ENCODE peak calls at places on chromosomes 5 and 9, in nine cellular contexts. N is T-helper 22 cell; A is BE2C; X is M059J; U is NCI-H1694 treated with DMSO at 0.1 percent for 48 hours; K is amniotic epithelial cell; Z is tibial nerve; E is activated naive CD4-positive, alpha-beta T cell treated with anti-CD3 and anti-CD28 coated beads, Interleukin-2, amount 10 ng/mL, durations not matched to agents 7 days and 5 days; W is A549. M is an unnamed sample.

GRCh38 chr5:67014957-67015400 is 181.6 kb downstream of the CD180 start:
- DNase-seq in N (no peak), A (no peak), W (no peak), X (peak), Z (no peak), K (no peak), U (no peak), E (no peak), M (no peak)

GRCh38 chr5:81848368-81848767 is 97.5 kb upstream of the SSBP2 start:
- DNase-seq in W (no peak), K (peak), N (no peak), U (peak), X (no peak), A (peak), E (no peak), Z (no peak), M (peak)

GRCh38 chr9:133132174-133132573 is 11.1 kb upstream of the RALGDS start:
- DNase-seq in A (no peak), K (no peak), Z (no peak), U (no peak), X (no peak), E (no peak), W (no peak), N (no peak), M (no peak)

GRCh38 chr9:123562844-123563346 is 206.9 kb downstream of the CRB2 start:
- DNase-seq in K (peak), N (no peak), X (peak), U (no peak), E (no peak), W (no peak), Z (no peak), A (no peak), M (no peak)

GRCh38 chr5:143898381-143898780 is 86.4 kb downstream of the HMHB1 start:
- DNase-seq in W (no peak), X (peak), U (no peak), K (no peak), Z (no peak), E (peak), A (no peak), N (no peak), M (no peak)

GRCh38 chr9:109342878-109343277 is 22.0 kb upstream of the EPB41L4B start:
- DNase-seq in U (no peak), N (no peak), W (no peak), K (no peak), A (no peak), X (no peak), E (no peak), Z (no peak), M (peak)

GRCh38 chr9:82148849-82149544 is 160.4 kb downstream of the SPATA31D1 start:
- DNase-seq in Z (no peak), X (peak), K (peak), W (no peak), N (no peak), U (peak), E (no peak), A (peak), M (peak)

GRCh38 chr9:130465383-130466096 is 20.8 kb downstream of the ASS1 start:
- DNase-seq in Z (no peak), A (no peak), W (no peak), X (no peak), U (no peak), E (no peak), N (no peak), K (no peak), M (peak)

GRCh38 chr9:79346350-79347020 is 225.3 kb upstream of the TLE4 start:
- DNase-seq in K (peak), E (no peak), U (no peak), N (no peak), X (peak), A (no peak), Z (no peak), W (no peak), M (no peak)

GRCh38 chr9:134433101-134433500 is 106.8 kb downstream of the RXRA start:
- DNase-seq in Z (no peak), U (no peak), E (no peak), K (peak), A (no peak), X (peak), N (no peak), W (no peak), M (no peak)

GRCh38 chr9:134648701-134649525 is 7.3 kb downstream of the COL5A1 start:
- DNase-seq in A (no peak), N (no peak), W (no peak), U (no peak), E (no peak), Z (no peak), K (peak), X (peak), M (no peak)

GRCh38 chr5:67381240-67381875 is 184.8 kb upstream of the CD180 start:
- DNase-seq in A (peak), U (peak), Z (no peak), N (no peak), K (no peak), E (no peak), W (no peak), X (no peak), M (peak)

GRCh38 chr9:135567311-135567710 is 5.8 kb downstream of the PAEP start:
- DNase-seq in W (no peak), K (no peak), X (no peak), A (no peak), Z (no peak), N (no peak), E (no peak), U (no peak), M (no peak)

GRCh38 chr5:173094012-173094661 is 38.0 kb downstream of the CREBRF start:
- DNase-seq in E (no peak), N (no peak), Z (no peak), K (peak), A (no peak), X (peak), U (no peak), W (no peak), M (peak)

GRCh38 chr5:149930754-149931574 is 13.6 kb downstream of the PDE6A start:
- DNase-seq in Z (no peak), A (no peak), W (no peak), U (no peak), K (no peak), X (peak), E (no peak), N (no peak), M (no peak)

GRCh38 chr5:1330146-1330846 is 14.6 kb downstream of the CLPTM1L start:
- DNase-seq in W (no peak), K (no peak), U (no peak), X (no peak), A (no peak), E (peak), N (no peak), Z (no peak), M (peak)

GRCh38 chr5:180583738-180584137 is 7.6 kb downstream of the SCGB3A1 start:
- DNase-seq in X (no peak), A (no peak), K (no peak), Z (no peak), N (no peak), U (no peak), W (no peak), E (no peak), M (no peak)

GRCh38 chr5:137587952-137588351 is 88.8 kb upstream of the SPOCK1 start:
- DNase-seq in K (no peak), N (no peak), W (no peak), A (no peak), Z (no peak), E (no peak), U (no peak), X (no peak), M (no peak)

GRCh38 chr5:149420509-149421371 is 41.6 kb upstream of the IL17B start:
- DNase-seq in K (peak), N (no peak), X (no peak), E (no peak), W (no peak), U (no peak), A (no peak), Z (peak), M (no peak)

GRCh38 chr9:130463763-130464745 is 19.3 kb downstream of the ASS1 start:
- DNase-seq in W (no peak), Z (no peak), E (no peak), X (no peak), N (no peak), K (no peak), U (no peak), A (no peak), M (no peak)

GRCh38 chr5:115396698-115397097 is 100.2 kb upstream of the CCDC112 start:
- DNase-seq in A (no peak), W (no peak), Z (no peak), U (no peak), E (no peak), X (peak), N (no peak), K (peak), M (no peak)

GRCh38 chr9:133738039-133738805 is at the start of gene SARDH:
- DNase-seq in Z (peak), X (no peak), E (peak), U (no peak), A (peak), N (no peak), K (peak), W (peak), M (peak)

GRCh38 chr5:4643190-4643589 is 496.9 kb upstream of the ADAMTS16 start:
- DNase-seq in U (no peak), E (no peak), K (no peak), W (no peak), N (no peak), A (no peak), X (no peak), Z (no peak), M (no peak)

GRCh38 chr9:98559568-98559967 is 149.2 kb downstream of the GABBR2 start:
- DNase-seq in N (no peak), X (no peak), K (no peak), U (no peak), A (no peak), Z (no peak), E (no peak), W (no peak), M (no peak)

GRCh38 chr5:78638423-78638822 is 10.1 kb downstream of the LHFPL2 start:
- DNase-seq in Z (no peak), A (peak), K (peak), X (peak), N (no peak), W (peak), E (no peak), U (no peak), M (peak)

GRCh38 chr5:80653497-80653896 is 955 bp upstream of the MSH3 start:
- DNase-seq in A (no peak), E (no peak), K (no peak), Z (no peak), N (no peak), X (no peak), W (no peak), U (no peak), M (peak)

GRCh38 chr9:133708770-133709611 is 29.2 kb downstream of the SARDH start:
- DNase-seq in K (no peak), W (no peak), U (peak), X (no peak), A (peak), N (peak), Z (no peak), E (peak), M (peak)

GRCh38 chr9:2576631-2577030 is 45.0 kb upstream of the VLDLR start:
- DNase-seq in K (no peak), X (no peak), A (no peak), E (no peak), W (no peak), U (no peak), Z (no peak), N (no peak), M (no peak)

GRCh38 chr5:155587458-155587857 is 573.9 kb downstream of the KIF4B start:
- DNase-seq in Z (no peak), U (no peak), W (no peak), K (no peak), E (no peak), X (no peak), A (no peak), N (no peak), M (peak)

GRCh38 chr9:113541019-113541900 is 77.7 kb downstream of the RGS3 start:
- DNase-seq in K (peak), U (no peak), Z (no peak), W (peak), E (peak), N (no peak), A (peak), X (no peak), M (peak)

GRCh38 chr9:81833563-81834345 is 94.5 kb upstream of the SPATA31D4 start:
- DNase-seq in K (peak), E (no peak), W (no peak), N (no peak), U (no peak), X (peak), Z (no peak), A (no peak), M (no peak)

GRCh38 chr5:101346447-101346846 is 443.4 kb upstream of the ST8SIA4 start:
- DNase-seq in W (no peak), N (no peak), K (no peak), E (no peak), A (no peak), U (no peak), Z (no peak), X (no peak), M (peak)

M was measured in SJCRH30.